ENCODE peak calls at places on chromosomes 13 and 19, in nine cellular contexts. S, W, X, V, H, Z, N, F and A are unnamed samples.

GRCh38 chr13:110471156-110471832 is 90.2 kb downstream of the RAB20 start:
- ATAC-seq in S (no peak), W (no peak), X (peak), V (peak), H (no peak), Z (peak), N (peak), F (no peak), A (peak)

GRCh38 chr13:59702269-59702668 is 461.5 kb downstream of the DIAPH3 start:
- ATAC-seq in S (no peak), W (no peak), X (no peak), V (no peak), H (no peak), Z (no peak), N (no peak), F (no peak), A (no peak)

GRCh38 chr13:50236898-50237318 is 221.7 kb downstream of the KCNRG start:
- ATAC-seq in S (no peak), W (peak), X (no peak), V (no peak), H (no peak), Z (peak), N (peak), F (peak), A (peak)

GRCh38 chr19:3375221-3376088 is 9.1 kb downstream of the NFIC start:
- ATAC-seq in S (peak), W (peak), X (peak), V (peak), H (peak), Z (no peak), N (peak), F (no peak), A (no peak)

GRCh38 chr13:26484196-26484595 is 73.3 kb upstream of the WASF3 start:
- ATAC-seq in S (no peak), W (no peak), X (no peak), V (no peak), H (no peak), Z (no peak), N (no peak), F (no peak), A (no peak)

GRCh38 chr13:24503376-24503690 is 9.2 kb downstream of the PARP4 start:
- ATAC-seq in S (no peak), W (peak), X (no peak), V (peak), H (peak), Z (no peak), N (peak), F (no peak), A (no peak)

GRCh38 chr13:32881792-32882175 is 134.4 kb upstream of the KL start:
- ATAC-seq in S (no peak), W (no peak), X (no peak), V (no peak), H (no peak), Z (no peak), N (no peak), F (no peak), A (no peak)

GRCh38 chr13:79427265-79427664 is 21.2 kb upstream of the RBM26 start:
- ATAC-seq in S (no peak), W (no peak), X (no peak), V (no peak), H (no peak), Z (no peak), N (no peak), F (no peak), A (no peak)

GRCh38 chr19:7544626-7545025 is 9.1 kb downstream of the PNPLA6 start:
- ATAC-seq in S (no peak), W (no peak), X (no peak), V (peak), H (peak), Z (no peak), N (peak), F (no peak), A (no peak)

GRCh38 chr13:25232937-25233515 is 54.3 kb downstream of the MTMR6 start:
- ATAC-seq in S (peak), W (peak), X (no peak), V (peak), H (no peak), Z (peak), N (no peak), F (no peak), A (peak)

GRCh38 chr19:6713773-6714692 is 6.4 kb downstream of the C3 start:
- ATAC-seq in S (no peak), W (peak), X (no peak), V (no peak), H (no peak), Z (no peak), N (no peak), F (no peak), A (no peak)

GRCh38 chr19:16896913-16897571 is 8.2 kb downstream of the F2RL3 start:
- ATAC-seq in S (peak), W (peak), X (peak), V (peak), H (peak), Z (peak), N (peak), F (peak), A (peak)

GRCh38 chr13:107817652-107818287 is 397.6 kb downstream of the LIG4 start:
- ATAC-seq in S (no peak), W (no peak), X (no peak), V (no peak), H (no peak), Z (no peak), N (no peak), F (no peak), A (no peak)

GRCh38 chr13:93140912-93141311 is 85.7 kb upstream of the GPC6 start:
- ATAC-seq in S (no peak), W (no peak), X (no peak), V (no peak), H (no peak), Z (no peak), N (no peak), F (no peak), A (no peak)

GRCh38 chr13:19185865-19186645 is 4.4 kb upstream of the TUBA3C start:
- ATAC-seq in S (no peak), W (no peak), X (no peak), V (no peak), H (no peak), Z (no peak), N (no peak), F (no peak), A (peak)

GRCh38 chr13:100130092-100130491 is 41.2 kb downstream of the PCCA start:
- ATAC-seq in S (no peak), W (no peak), X (no peak), V (no peak), H (peak), Z (no peak), N (peak), F (no peak), A (no peak)

GRCh38 chr19:44726465-44726864 is 22.0 kb upstream of the BCL3 start:
- ATAC-seq in S (no peak), W (no peak), X (no peak), V (peak), H (no peak), Z (no peak), N (no peak), F (no peak), A (no peak)

GRCh38 chr13:105817498-105817897 is 718.0 kb downstream of the EFNB2 start:
- ATAC-seq in S (no peak), W (no peak), X (no peak), V (no peak), H (no peak), Z (no peak), N (no peak), F (no peak), A (no peak)